ENCODE peak calls at places on chromosomes 13 and 19, in eight cellular contexts. One of them, this sample, is unnamed.

GRCh38 chr13:24713022-24713421 is 32.8 kb downstream of the ATP12A start:
- DNase-seq in neural progenitor cell: no peak
- DNase-seq in endothelial cell of umbilical vein: no peak
- DNase-seq in foreskin fibroblast: no peak
- DNase-seq in posterior cingulate gyrus: no peak
- DNase-seq in breast epithelium: no peak
- DNase-seq in A549: no peak
- DNase-seq in H54: no peak
- DNase-seq in this sample: no peak

GRCh38 chr13:20940083-20940482 is 37.5 kb upstream of the XPO4 start:
- DNase-seq in neural progenitor cell: no peak
- DNase-seq in endothelial cell of umbilical vein: no peak
- DNase-seq in foreskin fibroblast: peak
- DNase-seq in posterior cingulate gyrus: no peak
- DNase-seq in breast epithelium: no peak
- DNase-seq in A549: peak
- DNase-seq in H54: no peak
- DNase-seq in this sample: no peak

GRCh38 chr19:55376381-55376933 is at the start of gene TMEM190:
- DNase-seq in neural progenitor cell: peak
- DNase-seq in endothelial cell of umbilical vein: no peak
- DNase-seq in foreskin fibroblast: no peak
- DNase-seq in posterior cingulate gyrus: no peak
- DNase-seq in breast epithelium: no peak
- DNase-seq in A549: peak
- DNase-seq in H54: no peak
- DNase-seq in this sample: no peak

GRCh38 chr19:19491321-19492025 is 23.9 kb downstream of the TSSK6 start:
- DNase-seq in neural progenitor cell: no peak
- DNase-seq in endothelial cell of umbilical vein: no peak
- DNase-seq in foreskin fibroblast: no peak
- DNase-seq in posterior cingulate gyrus: no peak
- DNase-seq in breast epithelium: no peak
- DNase-seq in A549: no peak
- DNase-seq in H54: no peak
- DNase-seq in this sample: no peak

GRCh38 chr19:2192862-2193261 is 29.1 kb downstream of the DOT1L start:
- DNase-seq in neural progenitor cell: no peak
- DNase-seq in endothelial cell of umbilical vein: no peak
- DNase-seq in foreskin fibroblast: no peak
- DNase-seq in posterior cingulate gyrus: no peak
- DNase-seq in breast epithelium: no peak
- DNase-seq in A549: no peak
- DNase-seq in H54: no peak
- DNase-seq in this sample: no peak

GRCh38 chr13:27634791-27635190 is 13.1 kb downstream of the POLR1D start:
- DNase-seq in neural progenitor cell: no peak
- DNase-seq in endothelial cell of umbilical vein: no peak
- DNase-seq in foreskin fibroblast: no peak
- DNase-seq in posterior cingulate gyrus: no peak
- DNase-seq in breast epithelium: no peak
- DNase-seq in A549: no peak
- DNase-seq in H54: no peak
- DNase-seq in this sample: no peak

GRCh38 chr13:23620211-23620610 is 50.0 kb downstream of the TNFRSF19 start:
- DNase-seq in neural progenitor cell: no peak
- DNase-seq in endothelial cell of umbilical vein: no peak
- DNase-seq in foreskin fibroblast: no peak
- DNase-seq in posterior cingulate gyrus: no peak
- DNase-seq in breast epithelium: no peak
- DNase-seq in A549: no peak
- DNase-seq in H54: no peak
- DNase-seq in this sample: no peak

GRCh38 chr19:41870401-41870873 is 6.6 kb upstream of the CD79A start:
- DNase-seq in neural progenitor cell: no peak
- DNase-seq in endothelial cell of umbilical vein: no peak
- DNase-seq in foreskin fibroblast: peak
- DNase-seq in posterior cingulate gyrus: no peak
- DNase-seq in breast epithelium: no peak
- DNase-seq in A549: peak
- DNase-seq in H54: peak
- DNase-seq in this sample: no peak

GRCh38 chr13:28819748-28820098 is 416 bp upstream of the MTUS2 start:
- DNase-seq in neural progenitor cell: peak
- DNase-seq in endothelial cell of umbilical vein: peak
- DNase-seq in foreskin fibroblast: peak
- DNase-seq in posterior cingulate gyrus: peak
- DNase-seq in breast epithelium: no peak
- DNase-seq in A549: peak
- DNase-seq in H54: no peak
- DNase-seq in this sample: no peak

GRCh38 chr19:6213696-6214585 is 65.8 kb downstream of the MLLT1 start:
- DNase-seq in neural progenitor cell: no peak
- DNase-seq in endothelial cell of umbilical vein: no peak
- DNase-seq in foreskin fibroblast: no peak
- DNase-seq in posterior cingulate gyrus: no peak
- DNase-seq in breast epithelium: no peak
- DNase-seq in A549: no peak
- DNase-seq in H54: no peak
- DNase-seq in this sample: no peak